ENCODE peak calls at places on chromosome 17, in five cellular contexts. J, R, C, Z and E are unnamed samples.

GRCh38 chr17:38415250-38416194 is 12.7 kb upstream of the ARHGAP23 start:
- DNase-seq in J (no peak), Z (peak; percentile 59), C (no peak), R (no peak), E (peak; percentile 11)

GRCh38 chr17:75267146-75267402 is 4.0 kb downstream of the MIF4GD start:
- DNase-seq in J (no peak), Z (no peak), C (no peak), R (peak; percentile 3), E (no peak)

GRCh38 chr17:42106009-42106408 is 6.5 kb downstream of the DHX58 start:
- DNase-seq in C (no peak), R (no peak), J (no peak), Z (no peak), E (no peak)

GRCh38 chr17:79686476-79686875 is 44.3 kb upstream of the ENPP7 start:
- DNase-seq in C (no peak), R (no peak), J (no peak), Z (no peak), E (no peak)

GRCh38 chr17:49715717-49716279 is 8.0 kb upstream of the SLC35B1 start:
- DNase-seq in R (no peak), J (no peak), Z (no peak), C (no peak), E (no peak)

GRCh38 chr17:51803161-51803560 is 355.4 kb downstream of the CA10 start:
- DNase-seq in C (no peak), J (no peak), R (no peak), Z (no peak), E (no peak)

GRCh38 chr17:51604299-51605020 is 344.1 kb downstream of the UTP18 start:
- DNase-seq in J (no peak), R (no peak), C (no peak), Z (no peak), E (no peak)

GRCh38 chr17:50063516-50064252 is 7.8 kb downstream of the ITGA3 start:
- DNase-seq in J (no peak), R (no peak), C (no peak), Z (no peak), E (no peak)

GRCh38 chr17:21418446-21419298 is 42.5 kb downstream of the KCNJ12 start:
- DNase-seq in R (no peak), C (no peak), J (no peak), Z (no peak), E (no peak)

GRCh38 chr17:15133826-15134225 is 131.3 kb downstream of the PMP22 start:
- DNase-seq in C (no peak), R (no peak), J (peak; percentile 17), Z (no peak), E (no peak)

GRCh38 chr17:42529054-42529453 is 7.0 kb upstream of the NAGLU start:
- DNase-seq in C (no peak), R (no peak), J (no peak), Z (no peak), E (no peak)

GRCh38 chr17:59345476-59345875 is 14.0 kb downstream of the YPEL2 start:
- DNase-seq in R (no peak), C (no peak), J (no peak), Z (no peak), E (no peak)

GRCh38 chr17:30130121-30130520 is 13.5 kb downstream of the NSRP1 start:
- DNase-seq in C (no peak), R (no peak), J (no peak), Z (no peak), E (no peak)

GRCh38 chr17:31549525-31550388 is 158.3 kb downstream of the RAB11FIP4 start:
- DNase-seq in Z (peak; percentile 84), R (peak; percentile 98), C (peak; percentile 85), J (peak; percentile 94), E (peak; percentile 75)
- TF ChIP-seq EP300 in Z (no peak), R (no peak), C (no peak), J (peak; percentile 66), E (no peak)

GRCh38 chr17:3828852-3829232 is 17.2 kb downstream of the NCBP3 start:
- DNase-seq in J (no peak), Z (no peak), R (no peak), C (no peak), E (no peak)

GRCh38 chr17:3826191-3826590 is 19.9 kb downstream of the NCBP3 start:
- DNase-seq in R (no peak), C (no peak), J (no peak), Z (no peak), E (no peak)

GRCh38 chr17:3827124-3827773 is 18.8 kb downstream of the NCBP3 start:
- DNase-seq in R (peak; percentile 61), J (peak; percentile 32), C (no peak), Z (peak; percentile 79), E (no peak)

DNA sequence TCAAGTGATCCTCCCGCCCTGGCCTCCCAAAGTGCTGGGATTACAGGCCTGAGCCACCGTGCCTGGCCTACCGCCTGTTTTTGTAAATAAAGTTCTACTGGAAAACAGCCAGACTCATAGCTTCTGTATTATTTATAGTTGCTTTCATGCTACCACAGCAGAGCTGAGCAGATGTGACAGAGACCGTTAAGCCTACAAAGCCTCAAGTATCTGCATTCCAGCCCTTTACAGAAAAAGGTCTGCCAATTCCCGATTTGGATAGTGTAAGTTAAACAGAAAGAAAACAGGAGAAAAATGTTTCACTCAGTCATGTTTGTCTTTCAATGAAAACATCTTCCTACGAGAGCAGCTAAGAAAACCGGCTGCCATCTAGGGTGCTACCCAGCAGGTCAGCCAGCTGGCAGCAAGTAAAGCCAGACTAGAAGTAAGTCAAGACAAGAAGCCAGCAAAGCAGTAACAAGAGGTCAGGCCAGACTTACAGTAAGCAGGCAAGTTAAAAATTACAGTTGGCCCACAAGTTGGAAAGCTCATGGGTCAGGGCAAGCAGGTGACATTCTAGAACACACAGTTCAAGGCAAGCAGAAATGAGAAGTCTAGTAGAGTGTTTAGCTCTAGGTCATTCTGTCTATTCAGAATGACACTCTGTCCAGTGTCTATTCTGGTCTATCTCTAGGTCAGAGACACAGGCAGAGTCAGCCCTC is 17.7 kb downstream of the NCBP3 start:
- DNase-seq in Z (no peak), C (no peak), J (no peak), R (no peak), E (no peak)
- TF ChIP-seq GABPA in Z (no peak), C (no peak), J (no peak), R (no peak), E (no peak)

GRCh38 chr17:69223809-69224208 is 4.8 kb downstream of the ABCA10 start:
- DNase-seq in J (no peak), C (no peak), Z (peak; percentile 69), R (no peak), E (peak; percentile 33)

GRCh38 chr17:69222707-69223106 is 5.9 kb downstream of the ABCA10 start:
- DNase-seq in R (no peak), Z (peak; percentile 14), J (no peak), C (no peak), E (no peak)

GRCh38 chr17:69218986-69219385 is 9.6 kb downstream of the ABCA10 start:
- DNase-seq in C (no peak), J (no peak), R (no peak), Z (no peak), E (no peak)

DNA sequence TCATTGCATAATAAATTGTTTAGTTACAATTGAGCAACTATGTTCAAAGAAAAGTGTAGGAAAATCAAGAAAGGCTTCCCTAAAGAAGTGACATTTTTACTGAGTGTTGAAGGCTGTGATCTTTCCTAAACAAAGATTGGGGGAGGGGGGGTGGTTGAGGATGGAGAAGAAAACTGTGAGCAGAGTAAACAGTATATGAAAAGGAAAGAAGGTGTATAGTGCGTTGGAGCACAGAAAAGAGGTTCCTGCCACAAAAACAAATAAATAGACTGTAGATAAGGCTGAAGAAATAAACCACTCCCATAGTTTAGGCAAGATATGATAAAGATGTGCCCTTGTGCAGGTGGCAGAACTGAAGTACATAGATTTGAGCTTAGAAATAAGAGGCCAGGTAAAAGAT is 8.5 kb downstream of the ABCA10 start:
- DNase-seq in Z (peak; percentile 24), R (no peak), C (no peak), J (no peak), E (no peak)
- TF ChIP-seq EP300 in Z (no peak), R (no peak), C (no peak), J (no peak), E (no peak)

DNA sequence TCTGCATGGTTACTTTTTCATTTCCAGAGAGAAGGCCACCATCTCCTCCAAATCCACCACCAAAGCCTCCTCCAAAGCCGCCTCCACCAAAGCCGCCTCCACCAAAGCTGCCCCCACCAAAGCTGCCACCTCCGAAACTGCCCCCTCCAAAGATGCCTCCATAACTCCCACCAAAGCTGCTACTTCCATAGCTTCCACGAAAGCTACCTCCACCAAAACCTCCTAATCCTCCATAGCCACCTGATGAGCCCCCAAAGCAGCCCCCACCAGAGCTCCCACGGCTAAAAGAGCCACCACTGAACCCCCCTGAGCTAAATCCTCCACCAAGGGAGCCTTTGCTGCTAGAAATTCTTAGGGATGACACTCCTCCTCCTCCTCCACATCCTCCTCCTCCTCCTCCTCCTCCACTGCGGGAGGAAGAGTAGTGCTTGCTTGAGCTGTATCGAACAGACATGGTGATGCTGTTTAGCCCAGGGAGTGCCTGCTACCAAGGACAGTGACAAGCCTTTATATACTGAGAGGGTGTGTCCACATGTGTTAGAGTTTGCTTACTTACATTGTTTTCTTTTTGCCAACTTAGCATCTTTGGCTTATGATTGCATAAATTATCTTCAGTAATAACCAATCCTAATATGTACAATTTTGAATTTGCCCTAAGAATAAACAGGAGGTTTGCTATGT is at the start of gene KRT10:
- DNase-seq in J (peak; percentile 41), Z (no peak), C (no peak), R (no peak), E (no peak)
- TF ChIP-seq GABPA in J (no peak), Z (no peak), C (no peak), R (no peak), E (no peak)

GRCh38 chr17:33285413-33285812 is 7.7 kb downstream of the ASIC2 start:
- DNase-seq in C (no peak), Z (no peak), R (no peak), J (no peak), E (no peak)

GRCh38 chr17:33287096-33287495 is 6.0 kb downstream of the ASIC2 start:
- DNase-seq in R (no peak), Z (no peak), J (no peak), C (no peak), E (no peak)

GRCh38 chr17:33288954-33289353 is 4.1 kb downstream of the ASIC2 start:
- DNase-seq in Z (no peak), R (no peak), J (no peak), C (no peak), E (no peak)

DNA sequence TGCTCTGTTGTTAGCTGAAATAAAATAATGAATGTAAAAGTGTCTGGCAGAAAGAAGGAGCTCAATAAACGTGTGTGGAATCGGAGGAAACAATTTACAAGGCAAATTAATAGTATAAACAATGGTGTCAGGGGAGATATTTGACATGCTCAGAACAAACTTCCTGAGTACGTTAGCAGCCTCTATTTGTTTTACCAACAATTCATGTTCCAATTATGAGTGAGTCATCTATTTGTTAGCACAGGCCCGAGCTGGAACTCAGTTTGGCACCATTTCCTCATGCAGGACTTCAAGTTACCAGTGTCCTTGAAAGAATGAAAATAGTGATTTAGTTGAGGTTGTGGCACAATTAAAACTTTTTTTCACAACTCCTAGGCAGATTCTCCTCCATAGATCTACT is 9.1 kb downstream of the ASIC2 start:
- DNase-seq in C (no peak), J (no peak), R (no peak), Z (peak; percentile 37), E (no peak)
- TF ChIP-seq EP300 in C (no peak), J (no peak), R (no peak), Z (no peak), E (no peak)

DNA sequence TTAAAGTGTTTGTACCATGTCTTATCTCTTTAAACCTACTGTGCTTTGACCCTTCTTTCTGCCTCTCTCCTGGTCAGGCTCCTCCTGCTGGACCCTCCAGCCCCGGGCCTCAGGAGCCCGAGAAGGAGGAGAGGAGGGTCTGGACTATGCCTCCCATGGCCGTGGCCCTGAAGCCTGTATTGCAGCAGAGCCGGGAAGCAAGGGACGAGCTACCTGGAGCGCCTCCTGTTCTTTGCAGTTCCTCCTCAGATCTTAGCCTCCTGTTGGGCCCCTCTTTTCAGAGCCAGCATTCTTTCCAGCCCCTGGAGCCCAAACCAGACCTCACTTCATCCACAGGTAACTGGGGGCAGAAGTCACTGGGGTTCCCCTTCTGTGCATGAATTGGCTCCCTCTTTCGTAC is 13.6 kb downstream of the CNTROB start:
- DNase-seq in R (no peak), Z (no peak), C (no peak), J (no peak), E (no peak)
- TF ChIP-seq GABPA in R (no peak), Z (no peak), C (no peak), J (no peak), E (no peak)